ENCODE peak calls at places on chromosome 12, in four cellular contexts. P is CD4-positive, CD25-positive, alpha-beta regulatory T cell; J is psoas muscle; L is neural progenitor cell. Q is an unnamed sample. For H3K36me3, H3K27me3 and H3K4me1, the result is how much of the 10 kb centered on the place peaks cover.

GRCh38 chr12:4080213-4080612 is 193.3 kb upstream of the CCND2 start:
- DNase-seq in P (no peak), J (no peak), L (no peak), Q (no peak)

GRCh38 chr12:49108958-49109404 is 1.7 kb downstream of the LMBR1L start:
- DNase-seq in P (no peak), J (peak), L (no peak), Q (no peak)

GRCh38 chr12:93387780-93388179 is 10.1 kb downstream of the NUDT4 start:
- DNase-seq in P (no peak), J (no peak), L (no peak), Q (no peak)

GRCh38 chr12:56374726-56375597 is 12.3 kb upstream of the APOF start:
- DNase-seq in P (no peak), J (no peak), L (no peak), Q (no peak)

GRCh38 chr12:20492251-20492728 is 124.0 kb downstream of the PDE3A start:
- DNase-seq in P (no peak), J (no peak), L (no peak), Q (no peak)

GRCh38 chr12:108826807-108827721 is 30.3 kb downstream of the SSH1 start:
- DNase-seq in P (no peak), J (no peak), L (no peak), Q (no peak)

GRCh38 chr12:108495054-108495453 is 20.0 kb upstream of the FICD start:
- DNase-seq in P (peak), J (no peak), L (peak), Q (no peak)

GRCh38 chr12:59403259-59403932 is 192.4 kb upstream of the SLC16A7 start:
- DNase-seq in P (peak), J (no peak), L (peak), Q (peak)

GRCh38 chr12:24380122-24380521 is 430.7 kb upstream of the SOX5 start:
- DNase-seq in P (no peak), J (no peak), L (peak), Q (no peak)

GRCh38 chr12:104852904-104853303 is 105.2 kb downstream of the SLC41A2 start:
- DNase-seq in P (no peak), J (no peak), L (no peak), Q (no peak)

GRCh38 chr12:113888435-113888834 is 77.7 kb downstream of the RBM19 start:
- DNase-seq in P (no peak), J (no peak), L (no peak), Q (no peak)

GRCh38 chr12:101680240-101680639 is 17.2 kb upstream of the CHPT1 start:
- DNase-seq in P (no peak), J (no peak), L (no peak), Q (no peak)

GRCh38 chr12:96749978-96750377 is 157.1 kb upstream of the NEDD1 start:
- DNase-seq in P (no peak), J (no peak), L (peak), Q (no peak)

GRCh38 chr12:73863541-73863940 is 674.1 kb upstream of the ATXN7L3B start:
- DNase-seq in P (no peak), J (no peak), L (no peak), Q (no peak)

GRCh38 chr12:53336137-53336785 is at the start of gene SP7:
- DNase-seq in P (no peak), J (no peak), L (peak), Q (no peak)

GRCh38 chr12:106863185-106863584 is 88.7 kb downstream of the RIC8B start:
- DNase-seq in P (no peak), J (no peak), L (no peak), Q (no peak)

GRCh38 chr12:90027041-90027440 is 318.4 kb upstream of the ATP2B1 start:
- DNase-seq in P (no peak), J (no peak), L (no peak), Q (no peak)

GRCh38 chr12:51351913-51352532 is 5.5 kb upstream of the CELA1 start:
- DNase-seq in P (peak), J (no peak), L (peak), Q (peak)

GRCh38 chr12:106084048-106084671 is 54.6 kb downstream of the NUAK1 start:
- DNase-seq in P (no peak), J (no peak), L (peak), Q (no peak)

GRCh38 chr12:51488281-51488680 is 63.6 kb downstream of the SLC4A8 start:
- DNase-seq in P (no peak), J (no peak), L (no peak), Q (no peak)

DNA sequence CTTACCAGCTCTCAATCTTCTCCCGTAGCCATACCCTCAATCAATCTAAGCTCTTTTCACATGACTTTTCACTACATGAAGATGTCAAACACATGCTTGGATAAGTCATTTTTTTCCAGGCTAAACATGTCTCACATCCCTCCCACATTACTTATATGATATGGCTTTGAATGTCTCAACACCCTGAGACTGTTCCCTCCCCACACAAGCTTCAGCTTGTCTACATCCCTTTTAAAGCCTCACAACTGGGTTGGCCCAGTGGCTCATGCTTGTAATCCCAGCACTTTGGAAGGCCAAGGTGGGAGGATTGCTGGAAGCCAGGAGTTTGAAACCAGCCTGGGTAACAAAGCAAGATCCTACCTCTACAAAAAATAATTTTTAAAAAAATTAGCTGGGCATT is 18.5 kb downstream of the ANAPC5 start:
- DNase-seq in P (no peak), J (no peak), L (no peak), Q (no peak)
- H3K36me3 ChIP-seq in P (half or more), J (under half), L (under half), Q (half or more)

GRCh38 chr12:27979145-27979544 is 6.6 kb upstream of the PTHLH start:
- DNase-seq in P (no peak), J (no peak), L (no peak), Q (no peak)
- H3K27me3 ChIP-seq in P (under half), J (under half), L (under half), Q (under half)

DNA sequence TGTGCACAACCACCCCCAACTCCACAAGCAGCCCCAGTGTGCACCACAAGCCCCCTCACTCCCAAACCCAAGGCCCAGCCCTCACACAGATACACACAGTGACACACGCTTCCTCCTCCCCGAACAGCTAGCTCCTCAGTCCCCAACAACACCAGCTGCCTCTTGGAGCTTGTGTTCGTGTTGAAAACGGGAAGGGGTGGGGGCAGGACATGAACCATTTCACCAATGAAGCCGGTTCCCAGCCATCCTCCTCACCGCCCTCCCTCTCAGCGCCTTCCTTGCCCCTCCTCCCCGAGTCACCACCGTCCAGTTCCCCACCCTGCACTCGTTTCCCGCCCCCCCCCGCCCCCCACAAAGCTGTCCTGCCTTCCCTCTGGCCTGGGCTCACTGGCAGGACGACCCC is 349 bp upstream of the GPR162 start:
- DNase-seq in P (peak), J (peak), L (peak), Q (no peak)
- H3K4me1 ChIP-seq in P (under half), J (under half), L (half or more), Q (under half)

DNA sequence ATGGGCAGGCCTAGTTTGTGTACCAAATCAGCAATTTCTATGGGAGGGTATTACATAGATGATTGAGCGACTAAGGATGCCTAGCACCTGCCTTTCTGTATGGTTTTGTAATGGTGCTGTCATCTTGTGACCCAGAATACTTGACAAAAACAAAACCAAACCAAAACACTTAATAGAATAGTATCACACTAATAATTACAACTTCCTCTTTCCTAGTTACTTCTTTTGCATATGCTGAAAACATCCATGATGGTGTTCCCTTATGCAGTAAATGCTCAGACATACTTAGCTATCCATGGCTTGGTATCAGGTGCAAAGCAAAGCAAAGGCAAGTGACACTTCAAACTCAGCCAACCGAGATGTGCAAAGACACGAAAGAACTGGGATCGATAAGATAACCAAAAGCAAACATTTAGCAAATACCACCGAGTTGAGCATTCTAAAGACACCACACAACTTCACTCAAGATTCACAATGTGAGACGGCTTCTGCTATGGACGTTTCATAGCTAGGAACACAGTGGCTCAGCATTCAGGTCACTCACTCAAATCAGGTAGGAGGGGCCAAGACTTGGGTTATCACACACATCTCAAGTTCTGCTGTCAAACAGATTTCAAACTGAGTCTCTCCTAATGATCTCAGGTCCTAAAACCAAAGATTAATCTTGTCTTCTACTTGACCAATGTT is 24.3 kb downstream of the PPP1CC start:
- DNase-seq in P (no peak), J (no peak), L (no peak), Q (no peak)
- H3K36me3 ChIP-seq in P (half or more), J (under half), L (under half), Q (under half)

GRCh38 chr12:122866950-122867607 is 28.8 kb downstream of the VPS37B start:
- DNase-seq in P (no peak), J (no peak), L (no peak), Q (no peak)

GRCh38 chr12:122862872-122863701 is 27.8 kb downstream of the HIP1R start:
- DNase-seq in P (no peak), J (no peak), L (no peak), Q (peak)

GRCh38 chr12:122866379-122866778 is 29.5 kb downstream of the VPS37B start:
- DNase-seq in P (no peak), J (no peak), L (no peak), Q (no peak)

GRCh38 chr12:122865268-122866231 is 30.3 kb downstream of the HIP1R start:
- DNase-seq in P (no peak), J (no peak), L (no peak), Q (no peak)

DNA sequence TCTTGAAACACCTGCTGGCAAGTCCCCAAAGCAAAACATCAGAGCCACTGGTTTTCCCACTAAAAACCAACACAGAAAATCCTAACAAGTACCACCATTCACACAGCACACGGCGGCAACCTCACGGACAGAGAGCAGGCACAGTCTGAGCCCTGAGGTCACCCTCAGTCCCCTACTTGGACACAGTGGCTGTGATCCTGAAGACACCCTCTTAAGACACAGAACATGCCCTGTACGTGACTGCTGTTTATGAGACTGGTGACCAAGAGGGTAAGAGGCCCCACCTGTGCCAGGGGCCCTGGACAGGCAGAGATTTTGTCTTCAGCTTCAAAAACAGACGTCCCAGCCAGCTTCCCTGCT is 29.6 kb downstream of the HIP1R start:
- DNase-seq in P (no peak), J (no peak), L (no peak), Q (no peak)
- H3K27me3 ChIP-seq in P (under half), J (under half), L (under half), Q (under half)

GRCh38 chr12:77500124-77500523 is 330.6 kb upstream of the NAV3 start:
- DNase-seq in P (no peak), J (no peak), L (no peak), Q (no peak)
- H3K4me1 ChIP-seq in P (under half), J (under half), L (under half), Q (under half)

GRCh38 chr12:112087055-112087850 is 21.3 kb downstream of the NAA25 start:
- DNase-seq in P (peak), J (no peak), L (no peak), Q (no peak)
- H3K36me3 ChIP-seq in P (half or more), J (under half), L (under half), Q (under half)

GRCh38 chr12:131041216-131041967 is 87.7 kb downstream of the ADGRD1 start:
- DNase-seq in P (no peak), J (no peak), L (no peak), Q (no peak)

GRCh38 chr12:131040491-131040890 is 86.8 kb downstream of the ADGRD1 start:
- DNase-seq in P (no peak), J (no peak), L (no peak), Q (no peak)

GRCh38 chr12:131043401-131043871 is 89.7 kb downstream of the ADGRD1 start:
- DNase-seq in P (no peak), J (no peak), L (no peak), Q (no peak)

GRCh38 chr12:131042848-131043245 is 89.1 kb downstream of the ADGRD1 start:
- DNase-seq in P (no peak), J (no peak), L (no peak), Q (no peak)

GRCh38 chr12:131041968-131042847 is 88.5 kb downstream of the ADGRD1 start:
- DNase-seq in P (no peak), J (no peak), L (no peak), Q (no peak)
- H3K27me3 ChIP-seq in P (under half), J (under half), L (under half), Q (under half)

GRCh38 chr12:70638639-70639349 is 1.6 kb upstream of the PTPRB start:
- DNase-seq in P (no peak), J (no peak), L (no peak), Q (no peak)

GRCh38 chr12:70643927-70644326 is 6.7 kb upstream of the PTPRB start:
- DNase-seq in P (no peak), J (no peak), L (no peak), Q (no peak)

GRCh38 chr12:70639535-70639934 is 2.3 kb upstream of the PTPRB start:
- DNase-seq in P (no peak), J (no peak), L (no peak), Q (no peak)

GRCh38 chr12:70640901-70641300 is 3.7 kb upstream of the PTPRB start:
- DNase-seq in P (no peak), J (no peak), L (no peak), Q (no peak)

GRCh38 chr12:70641691-70642090 is 4.5 kb upstream of the PTPRB start:
- DNase-seq in P (no peak), J (no peak), L (no peak), Q (no peak)
- H3K4me1 ChIP-seq in P (under half), J (under half), L (under half), Q (under half)

Q was measured in CD8-positive, alpha-beta memory T cell.